ENCODE peak calls at places on chromosomes 2 and 18, in nine cellular contexts. One of them, this sample, is unnamed.

GRCh38 chr18:75437979-75438378 is 10.5 kb upstream of the SMIM21 start:
- DNase-seq in transverse colon: no peak
- DNase-seq in neural progenitor cell: no peak
- DNase-seq in kidney: no peak
- DNase-seq in gastrocnemius medialis: no peak
- DNase-seq in osteoblast: no peak
- DNase-seq in Peyer's patch: no peak
- DNase-seq in A549: no peak
- DNase-seq in cardiac fibroblast: no peak
- DNase-seq in this sample: no peak

GRCh38 chr2:236286866-236287545 is 22.8 kb upstream of the ASB18 start:
- DNase-seq in transverse colon: no peak
- DNase-seq in neural progenitor cell: no peak
- DNase-seq in kidney: peak; percentile 18
- DNase-seq in gastrocnemius medialis: no peak
- DNase-seq in osteoblast: no peak
- DNase-seq in Peyer's patch: no peak
- DNase-seq in A549: no peak
- DNase-seq in cardiac fibroblast: no peak
- DNase-seq in this sample: no peak

GRCh38 chr2:34815052-34815741 is 1216.1 kb upstream of the FAM98A start:
- DNase-seq in transverse colon: no peak
- DNase-seq in neural progenitor cell: no peak
- DNase-seq in kidney: no peak
- DNase-seq in gastrocnemius medialis: no peak
- DNase-seq in osteoblast: no peak
- DNase-seq in Peyer's patch: no peak
- DNase-seq in A549: no peak
- DNase-seq in cardiac fibroblast: no peak
- DNase-seq in this sample: no peak

GRCh38 chr18:76960528-76961035 is 138.2 kb downstream of the ZNF236 start:
- DNase-seq in transverse colon: no peak
- DNase-seq in neural progenitor cell: peak; percentile 52
- DNase-seq in kidney: no peak
- DNase-seq in gastrocnemius medialis: no peak
- DNase-seq in osteoblast: no peak
- DNase-seq in Peyer's patch: no peak
- DNase-seq in A549: no peak
- DNase-seq in cardiac fibroblast: no peak
- DNase-seq in this sample: no peak

GRCh38 chr18:36650206-36650605 is 178.6 kb downstream of the TPGS2 start:
- DNase-seq in transverse colon: no peak
- DNase-seq in neural progenitor cell: no peak
- DNase-seq in kidney: no peak
- DNase-seq in gastrocnemius medialis: no peak
- DNase-seq in osteoblast: no peak
- DNase-seq in Peyer's patch: no peak
- DNase-seq in A549: no peak
- DNase-seq in cardiac fibroblast: no peak
- DNase-seq in this sample: no peak

GRCh38 chr2:43074052-43074451 is 152.4 kb downstream of the ZFP36L2 start:
- DNase-seq in transverse colon: no peak
- DNase-seq in neural progenitor cell: no peak
- DNase-seq in kidney: peak; percentile 35
- DNase-seq in gastrocnemius medialis: no peak
- DNase-seq in osteoblast: peak; percentile 57
- DNase-seq in Peyer's patch: peak; percentile 34
- DNase-seq in A549: no peak
- DNase-seq in cardiac fibroblast: no peak
- DNase-seq in this sample: no peak

GRCh38 chr18:42969366-42969765 is 146.1 kb downstream of the RIT2 start:
- DNase-seq in transverse colon: no peak
- DNase-seq in neural progenitor cell: no peak
- DNase-seq in kidney: no peak
- DNase-seq in gastrocnemius medialis: no peak
- DNase-seq in osteoblast: no peak
- DNase-seq in Peyer's patch: no peak
- DNase-seq in A549: no peak
- DNase-seq in cardiac fibroblast: no peak
- DNase-seq in this sample: no peak

GRCh38 chr2:172226244-172227061 is 123.8 kb upstream of the DLX2 start:
- DNase-seq in transverse colon: peak; percentile 81
- DNase-seq in neural progenitor cell: no peak
- DNase-seq in kidney: no peak
- DNase-seq in gastrocnemius medialis: no peak
- DNase-seq in osteoblast: no peak
- DNase-seq in Peyer's patch: peak; percentile 82
- DNase-seq in A549: no peak
- DNase-seq in cardiac fibroblast: no peak
- DNase-seq in this sample: no peak

GRCh38 chr2:71503827-71504226 is 50.5 kb downstream of the DYSF start:
- DNase-seq in transverse colon: no peak
- DNase-seq in neural progenitor cell: no peak
- DNase-seq in kidney: no peak
- DNase-seq in gastrocnemius medialis: no peak
- DNase-seq in osteoblast: no peak
- DNase-seq in Peyer's patch: no peak
- DNase-seq in A549: no peak
- DNase-seq in cardiac fibroblast: no peak
- DNase-seq in this sample: no peak

GRCh38 chr2:183951636-183952035 is 646.7 kb upstream of the ZNF804A start:
- DNase-seq in transverse colon: no peak
- DNase-seq in neural progenitor cell: no peak
- DNase-seq in kidney: no peak
- DNase-seq in gastrocnemius medialis: no peak
- DNase-seq in osteoblast: no peak
- DNase-seq in Peyer's patch: no peak
- DNase-seq in A549: no peak
- DNase-seq in cardiac fibroblast: peak; percentile 17
- DNase-seq in this sample: no peak

GRCh38 chr2:33023732-33024301 is 77.1 kb downstream of the LTBP1 start:
- DNase-seq in transverse colon: no peak
- DNase-seq in neural progenitor cell: no peak
- DNase-seq in kidney: no peak
- DNase-seq in gastrocnemius medialis: no peak
- DNase-seq in osteoblast: no peak
- DNase-seq in Peyer's patch: no peak
- DNase-seq in A549: no peak
- DNase-seq in cardiac fibroblast: no peak
- DNase-seq in this sample: no peak

GRCh38 chr2:102321954-102322719 is 10.8 kb downstream of the IL1RL1 start:
- DNase-seq in transverse colon: no peak
- DNase-seq in neural progenitor cell: no peak
- DNase-seq in kidney: no peak
- DNase-seq in gastrocnemius medialis: no peak
- DNase-seq in osteoblast: peak; percentile 10
- DNase-seq in Peyer's patch: no peak
- DNase-seq in A549: no peak
- DNase-seq in cardiac fibroblast: peak; percentile 62
- DNase-seq in this sample: no peak

GRCh38 chr18:50776383-50776782 is 43.4 kb downstream of the MRO start:
- DNase-seq in transverse colon: no peak
- DNase-seq in neural progenitor cell: no peak
- DNase-seq in kidney: no peak
- DNase-seq in gastrocnemius medialis: no peak
- DNase-seq in osteoblast: no peak
- DNase-seq in Peyer's patch: no peak
- DNase-seq in A549: no peak
- DNase-seq in cardiac fibroblast: no peak
- DNase-seq in this sample: no peak

GRCh38 chr18:2410688-2411087 is 160.6 kb downstream of the METTL4 start:
- DNase-seq in transverse colon: no peak
- DNase-seq in neural progenitor cell: no peak
- DNase-seq in kidney: no peak
- DNase-seq in gastrocnemius medialis: no peak
- DNase-seq in osteoblast: no peak
- DNase-seq in Peyer's patch: no peak
- DNase-seq in A549: no peak
- DNase-seq in cardiac fibroblast: no peak
- DNase-seq in this sample: no peak

GRCh38 chr2:182291296-182291695 is 135.5 kb downstream of the PDE1A start:
- DNase-seq in transverse colon: no peak
- DNase-seq in neural progenitor cell: no peak
- DNase-seq in kidney: no peak
- DNase-seq in gastrocnemius medialis: no peak
- DNase-seq in osteoblast: no peak
- DNase-seq in Peyer's patch: no peak
- DNase-seq in A549: no peak
- DNase-seq in cardiac fibroblast: peak; percentile 15
- DNase-seq in this sample: no peak

GRCh38 chr2:100260712-100261620 is 61.3 kb downstream of the LONRF2 start:
- DNase-seq in transverse colon: peak; percentile 48
- DNase-seq in neural progenitor cell: peak; percentile 79
- DNase-seq in kidney: no peak
- DNase-seq in gastrocnemius medialis: no peak
- DNase-seq in osteoblast: peak; percentile 96
- DNase-seq in Peyer's patch: peak; percentile 79
- DNase-seq in A549: peak; percentile 60
- DNase-seq in cardiac fibroblast: peak; percentile 75
- DNase-seq in this sample: no peak

GRCh38 chr2:73984203-73984921 is at the start of gene TET3:
- DNase-seq in transverse colon: peak; percentile 68
- DNase-seq in neural progenitor cell: peak; percentile 62
- DNase-seq in kidney: peak; percentile 87
- DNase-seq in gastrocnemius medialis: no peak
- DNase-seq in osteoblast: peak; percentile 92
- DNase-seq in Peyer's patch: peak; percentile 83
- DNase-seq in A549: no peak
- DNase-seq in cardiac fibroblast: no peak
- DNase-seq in this sample: no peak

DNA sequence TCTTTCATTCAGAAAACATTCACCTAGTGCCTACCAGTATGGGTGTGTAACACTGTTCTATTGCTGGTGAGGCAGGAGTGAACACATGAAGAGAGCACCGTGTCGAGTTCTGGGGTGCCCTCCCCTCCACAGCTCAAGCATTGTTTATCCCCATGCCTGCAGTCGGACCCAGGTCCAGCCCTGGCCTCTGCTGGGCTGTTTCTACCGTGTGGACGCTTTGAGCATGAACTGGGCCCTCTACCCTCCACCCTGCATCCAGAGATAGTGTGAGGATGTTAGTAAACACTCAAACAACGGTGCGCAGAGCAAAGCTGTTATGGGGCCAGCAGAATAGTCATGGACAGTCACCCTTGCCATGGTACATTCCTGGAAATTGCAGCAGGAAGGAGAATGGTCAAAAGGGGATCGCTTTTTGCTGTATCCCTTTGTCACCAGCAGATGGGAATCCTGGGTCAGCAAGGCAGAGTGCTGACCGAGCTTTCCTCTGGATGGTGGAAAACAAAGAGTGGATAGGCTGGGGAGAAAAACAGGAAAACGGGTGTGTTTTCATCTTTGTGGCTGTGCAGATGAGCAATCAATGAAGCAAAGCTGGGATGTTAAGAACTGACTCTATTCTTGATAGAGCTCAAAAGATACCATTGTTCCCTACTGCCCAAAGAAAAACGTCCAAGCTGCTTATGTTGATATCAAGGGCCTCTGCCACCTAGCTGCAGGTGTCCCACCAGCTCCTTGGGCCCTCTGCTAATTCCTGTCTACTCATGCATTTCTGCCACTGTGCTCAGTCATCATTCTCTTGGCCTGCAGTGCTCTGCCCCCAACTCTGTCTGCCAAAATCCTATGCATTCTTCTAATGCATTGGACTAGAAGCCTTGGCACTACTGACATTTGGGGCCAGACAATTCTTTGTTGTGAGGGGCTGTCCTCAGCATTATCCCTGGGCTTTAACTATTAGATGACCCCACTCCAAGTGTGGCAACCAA is 38.7 kb downstream of the REEP1 start:
- DNase-seq in transverse colon: no peak
- DNase-seq in neural progenitor cell: peak; percentile 55
- DNase-seq in kidney: no peak
- DNase-seq in gastrocnemius medialis: no peak
- DNase-seq in osteoblast: no peak
- DNase-seq in Peyer's patch: no peak
- DNase-seq in A549: peak; percentile 65
- DNase-seq in cardiac fibroblast: peak; percentile 26
- DNase-seq in this sample: no peak
- TF ChIP-seq CTCF in transverse colon: peak; percentile 44
- TF ChIP-seq CTCF in neural progenitor cell: peak; percentile 45
- TF ChIP-seq CTCF in kidney: peak; percentile 37
- TF ChIP-seq CTCF in gastrocnemius medialis: no peak
- TF ChIP-seq CTCF in osteoblast: peak; percentile 48
- TF ChIP-seq CTCF in Peyer's patch: peak; percentile 10
- TF ChIP-seq CTCF in A549: peak; percentile 32
- TF ChIP-seq CTCF in cardiac fibroblast: peak; percentile 37
- TF ChIP-seq CTCF in this sample: no peak

GRCh38 chr18:11733031-11733430 is 44.0 kb downstream of the GNAL start:
- DNase-seq in transverse colon: peak; percentile 81
- DNase-seq in neural progenitor cell: peak; percentile 88
- DNase-seq in kidney: peak; percentile 88
- DNase-seq in gastrocnemius medialis: peak; percentile 75
- DNase-seq in osteoblast: peak; percentile 93
- DNase-seq in Peyer's patch: peak; percentile 88
- DNase-seq in A549: peak; percentile 52
- DNase-seq in cardiac fibroblast: peak; percentile 73
- DNase-seq in this sample: no peak
- H3K4me3 ChIP-seq in transverse colon: no peak overlapping the region
- H3K4me3 ChIP-seq in neural progenitor cell: no peak overlapping the region
- H3K4me3 ChIP-seq in kidney: peak overlapping the region; percentile 31
- H3K4me3 ChIP-seq in gastrocnemius medialis: peak overlapping the region; percentile 48
- H3K4me3 ChIP-seq in osteoblast: peak overlapping the region; percentile 64
- H3K4me3 ChIP-seq in Peyer's patch: peak overlapping the region; percentile 12
- H3K4me3 ChIP-seq in A549: no peak overlapping the region
- H3K4me3 ChIP-seq in cardiac fibroblast: peak overlapping the region; percentile 33
- H3K4me3 ChIP-seq in this sample: peak overlapping the region; percentile 25

GRCh38 chr18:60826346-60826745 is 453.8 kb upstream of the MC4R start:
- DNase-seq in transverse colon: no peak
- DNase-seq in neural progenitor cell: peak; percentile 11
- DNase-seq in kidney: no peak
- DNase-seq in gastrocnemius medialis: no peak
- DNase-seq in osteoblast: no peak
- DNase-seq in Peyer's patch: no peak
- DNase-seq in A549: no peak
- DNase-seq in cardiac fibroblast: no peak
- DNase-seq in this sample: no peak
- TF ChIP-seq CTCF in transverse colon: no peak
- TF ChIP-seq CTCF in neural progenitor cell: peak; percentile 43
- TF ChIP-seq CTCF in kidney: no peak
- TF ChIP-seq CTCF in gastrocnemius medialis: no peak
- TF ChIP-seq CTCF in osteoblast: no peak
- TF ChIP-seq CTCF in Peyer's patch: no peak
- TF ChIP-seq CTCF in A549: no peak
- TF ChIP-seq CTCF in cardiac fibroblast: no peak
- TF ChIP-seq CTCF in this sample: no peak

DNA sequence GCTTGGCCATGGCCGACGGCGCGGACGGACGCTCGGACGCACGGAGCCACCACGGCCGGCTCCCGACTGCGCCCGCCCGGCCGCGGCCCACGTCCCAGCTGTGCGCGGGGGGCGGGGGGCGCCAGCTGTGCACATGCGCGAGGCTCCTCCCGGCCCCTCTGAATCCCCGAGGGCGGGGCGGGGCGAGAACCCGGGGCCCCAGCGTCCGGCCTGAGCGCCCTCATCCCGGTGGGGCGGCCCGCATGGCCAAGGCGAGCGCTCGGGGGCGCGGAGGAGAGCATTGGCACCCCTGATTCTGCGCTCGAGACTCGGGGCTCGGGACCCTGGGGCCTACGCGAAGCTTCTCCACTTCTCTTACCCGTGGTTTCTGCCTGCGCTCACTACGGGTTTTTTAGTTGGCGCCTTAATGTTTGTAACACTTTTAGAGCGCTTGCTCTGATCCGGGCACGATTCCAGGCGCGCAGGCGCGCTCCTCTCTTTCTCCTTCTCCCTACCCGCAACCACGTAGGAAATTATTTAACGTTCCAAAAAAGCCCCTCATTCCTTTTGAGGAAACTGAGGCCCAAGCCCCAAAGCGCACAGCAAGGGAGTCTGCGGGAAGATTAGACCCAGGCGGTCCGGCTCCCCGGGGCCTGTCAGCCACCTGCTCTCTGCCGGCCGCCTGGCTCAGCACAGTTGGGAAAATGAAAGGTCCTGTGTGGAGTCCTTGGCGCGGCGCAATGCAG is at the start of gene PXDN:
- DNase-seq in transverse colon: peak; percentile 45
- DNase-seq in neural progenitor cell: peak; percentile 76
- DNase-seq in kidney: peak; percentile 87
- DNase-seq in gastrocnemius medialis: no peak
- DNase-seq in osteoblast: peak; percentile 97
- DNase-seq in Peyer's patch: no peak
- DNase-seq in A549: no peak
- DNase-seq in cardiac fibroblast: peak; percentile 80
- DNase-seq in this sample: no peak
- H3K4me3 ChIP-seq in transverse colon: peak within 1 kb of the TSS; percentile 80
- H3K4me3 ChIP-seq in neural progenitor cell: peak within 1 kb of the TSS; percentile 93
- H3K4me3 ChIP-seq in kidney: peak within 1 kb of the TSS; percentile 62
- H3K4me3 ChIP-seq in gastrocnemius medialis: peak within 1 kb of the TSS; percentile 66
- H3K4me3 ChIP-seq in osteoblast: peak within 1 kb of the TSS; percentile 77
- H3K4me3 ChIP-seq in Peyer's patch: peak within 1 kb of the TSS; percentile 41
- H3K4me3 ChIP-seq in A549: peak within 1 kb of the TSS; percentile 59
- H3K4me3 ChIP-seq in cardiac fibroblast: peak within 1 kb of the TSS; percentile 77
- H3K4me3 ChIP-seq in this sample: peak within 1 kb of the TSS; percentile 78